ENCODE peak calls at places on chromosomes 12 and 14, in nine cellular contexts. U is neural crest cell, I is BE2C, A is osteoblast, Z is mucosa of descending colon, F is GM10248, P is chondrocyte, N is fibroblast of pulmonary artery, V is HFFc6. H is an unnamed sample.

GRCh38 chr12:57630891-57631433 is 2.0 kb downstream of the B4GALNT1 start:
- DNase-seq in U (no peak), I (no peak), A (peak), Z (no peak), F (no peak), P (no peak), N (no peak), V (no peak), H (no peak)

GRCh38 chr12:111318450-111318849 is 50.4 kb downstream of the PHETA1 start:
- DNase-seq in U (no peak), I (no peak), A (no peak), Z (no peak), F (no peak), P (no peak), N (no peak), V (no peak), H (no peak)

GRCh38 chr12:53051058-53051880 is 1.4 kb downstream of the TNS2 start:
- DNase-seq in U (no peak), I (no peak), A (peak), Z (peak), F (no peak), P (peak), N (peak), V (peak), H (peak)

GRCh38 chr14:66070542-66071319 is 415.4 kb upstream of the CCDC196 start:
- DNase-seq in U (peak), I (peak), A (no peak), Z (no peak), F (peak), P (no peak), N (peak), V (no peak), H (peak)

GRCh38 chr14:66038214-66038977 is 447.8 kb upstream of the CCDC196 start:
- DNase-seq in U (peak), I (no peak), A (no peak), Z (no peak), F (no peak), P (no peak), N (peak), V (no peak), H (peak)

GRCh38 chr12:114313910-114314309 is 92.0 kb downstream of the TBX5 start:
- DNase-seq in U (no peak), I (no peak), A (no peak), Z (no peak), F (no peak), P (no peak), N (no peak), V (no peak), H (no peak)

GRCh38 chr12:54301428-54302045 is 722 bp upstream of the NFE2 start:
- DNase-seq in U (no peak), I (no peak), A (peak), Z (no peak), F (no peak), P (peak), N (no peak), V (no peak), H (no peak)

GRCh38 chr14:100381386-100382105 is 58.4 kb downstream of the SLC25A47 start:
- DNase-seq in U (no peak), I (no peak), A (no peak), Z (no peak), F (no peak), P (no peak), N (no peak), V (no peak), H (no peak)

GRCh38 chr14:104870368-104871144 is 5.5 kb downstream of the CEP170B start:
- DNase-seq in U (no peak), I (peak), A (peak), Z (peak), F (no peak), P (no peak), N (no peak), V (no peak), H (no peak)

GRCh38 chr12:124543052-124543590 is 24.3 kb downstream of the NCOR2 start:
- DNase-seq in U (no peak), I (peak), A (peak), Z (no peak), F (no peak), P (peak), N (peak), V (no peak), H (no peak)

GRCh38 chr12:70609739-70610491 is 27.3 kb downstream of the PTPRB start:
- DNase-seq in U (peak), I (peak), A (peak), Z (peak), F (peak), P (no peak), N (peak), V (no peak), H (peak)

GRCh38 chr12:16350682-16351081 is 3.2 kb downstream of the MGST1 start:
- DNase-seq in U (no peak), I (no peak), A (no peak), Z (no peak), F (no peak), P (no peak), N (peak), V (peak), H (peak)

GRCh38 chr14:30403791-30404190 is 155.2 kb upstream of the G2E3 start:
- DNase-seq in U (no peak), I (no peak), A (no peak), Z (no peak), F (no peak), P (no peak), N (no peak), V (no peak), H (no peak)

GRCh38 chr12:64510687-64511086 is 58.8 kb downstream of the TBK1 start:
- DNase-seq in U (no peak), I (no peak), A (no peak), Z (no peak), F (no peak), P (no peak), N (no peak), V (no peak), H (no peak)

GRCh38 chr12:7123806-7124519 is 4.7 kb downstream of the RBP5 start:
- DNase-seq in U (no peak), I (no peak), A (no peak), Z (no peak), F (no peak), P (peak), N (no peak), V (no peak), H (no peak)

GRCh38 chr12:131112016-131112415 is 158.3 kb downstream of the ADGRD1 start:
- DNase-seq in U (no peak), I (no peak), A (peak), Z (no peak), F (no peak), P (no peak), N (no peak), V (no peak), H (no peak)

GRCh38 chr14:71588028-71588427 is 344.2 kb upstream of the RGS6 start:
- DNase-seq in U (no peak), I (no peak), A (peak), Z (no peak), F (no peak), P (no peak), N (peak), V (peak), H (peak)

DNA sequence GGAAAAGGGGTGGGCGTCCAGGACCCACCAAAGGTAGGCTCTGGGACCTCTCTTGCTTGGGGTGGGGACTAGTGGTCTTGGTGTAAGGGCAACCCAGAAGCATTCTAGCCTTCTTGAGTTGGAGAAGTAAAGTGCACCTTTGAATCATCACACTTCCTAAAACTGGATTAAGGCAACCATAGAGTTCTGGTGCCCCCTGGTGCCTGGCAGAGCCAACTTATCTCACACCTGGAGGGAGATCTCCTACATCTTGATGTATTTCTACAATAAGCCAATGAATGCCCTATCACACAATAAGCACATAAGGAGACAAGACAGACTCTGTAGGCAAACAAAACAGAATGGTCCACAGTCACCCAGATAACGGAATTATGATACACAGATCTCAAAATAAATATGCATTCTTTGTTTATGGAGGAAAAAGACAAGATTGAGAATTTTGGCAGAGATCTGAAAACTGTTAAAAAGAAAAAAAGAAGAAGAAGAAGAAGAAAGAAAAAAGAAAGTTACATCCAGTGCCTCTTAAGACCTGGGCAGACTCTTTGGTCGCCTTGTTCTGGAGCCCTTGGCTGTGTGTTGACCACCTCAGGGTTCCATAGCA is 95.9 kb upstream of the PPP2R5C start:
- DNase-seq in U (peak), I (peak), A (no peak), Z (no peak), F (peak), P (no peak), N (peak), V (peak), H (peak)
- TF ChIP-seq CTCF in U (peak), I (peak), A (peak), Z (no peak), F (peak), P (peak), N (peak), V (peak), H (peak)

GRCh38 chr12:67648306-67649164 is at the start of gene DYRK2:
- DNase-seq in U (peak), I (peak), A (peak), Z (peak), F (peak), P (no peak), N (peak), V (peak), H (peak)

GRCh38 chr12:67646775-67647174 is 1.8 kb upstream of the DYRK2 start:
- DNase-seq in U (no peak), I (no peak), A (no peak), Z (no peak), F (no peak), P (no peak), N (no peak), V (no peak), H (no peak)

GRCh38 chr12:67649165-67650126 is 901 bp downstream of the DYRK2 start:
- DNase-seq in U (peak), I (peak), A (peak), Z (peak), F (peak), P (no peak), N (no peak), V (no peak), H (no peak)

GRCh38 chr12:67647251-67647546 is 1.3 kb upstream of the DYRK2 start:
- DNase-seq in U (no peak), I (no peak), A (no peak), Z (no peak), F (no peak), P (no peak), N (no peak), V (no peak), H (no peak)

GRCh38 chr12:67647547-67648305 is 819 bp upstream of the DYRK2 start:
- DNase-seq in U (peak), I (peak), A (peak), Z (peak), F (peak), P (peak), N (peak), V (peak), H (peak)
- TF ChIP-seq CTCF in U (peak), I (peak), A (peak), Z (no peak), F (no peak), P (peak), N (peak), V (peak), H (peak)

GRCh38 chr14:91860238-91860637 is 7.1 kb downstream of the TC2N start:
- DNase-seq in U (no peak), I (no peak), A (no peak), Z (no peak), F (no peak), P (no peak), N (no peak), V (no peak), H (no peak)

GRCh38 chr14:91861091-91861490 is 6.2 kb downstream of the TC2N start:
- DNase-seq in U (no peak), I (no peak), A (no peak), Z (no peak), F (no peak), P (no peak), N (no peak), V (no peak), H (no peak)

GRCh38 chr14:91854327-91854934 is 12.9 kb downstream of the TC2N start:
- DNase-seq in U (no peak), I (no peak), A (no peak), Z (no peak), F (no peak), P (no peak), N (no peak), V (no peak), H (no peak)

GRCh38 chr14:91862417-91862816 is 4.9 kb downstream of the TC2N start:
- DNase-seq in U (no peak), I (no peak), A (no peak), Z (no peak), F (no peak), P (no peak), N (no peak), V (no peak), H (no peak)

DNA sequence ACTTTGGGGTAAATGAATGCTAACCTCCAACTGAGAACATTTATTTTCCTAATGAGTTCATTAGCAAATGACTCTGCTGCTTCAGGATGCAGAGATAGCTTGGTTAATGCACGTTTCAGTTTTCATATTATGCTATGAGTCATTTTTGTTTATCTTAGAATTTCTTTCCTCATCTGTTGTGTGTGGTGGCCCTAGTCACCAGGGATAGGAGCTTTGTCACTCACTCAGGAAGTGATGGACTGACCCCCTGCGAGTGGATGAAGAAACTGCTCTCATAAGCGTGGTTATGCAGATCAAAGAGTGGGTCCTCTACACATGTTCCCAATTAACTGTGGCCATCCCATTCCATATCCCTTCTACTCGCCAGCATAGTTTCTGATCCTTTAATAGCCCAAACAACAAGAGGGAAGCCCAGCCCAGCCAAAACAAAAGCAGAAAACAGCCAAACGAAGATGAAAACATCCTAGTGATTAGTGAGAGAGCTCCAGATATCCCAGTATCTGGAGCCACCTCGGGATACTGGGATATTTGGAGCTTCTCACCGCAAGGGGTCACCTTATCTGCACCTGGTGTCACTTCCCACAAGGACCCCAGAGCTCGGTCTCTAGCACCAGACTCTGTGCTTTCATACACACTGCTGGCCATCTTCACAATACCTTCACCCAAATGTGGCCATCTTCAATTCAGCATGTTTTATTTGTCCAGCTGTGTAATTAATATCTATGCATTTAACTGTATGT is 8.6 kb downstream of the TC2N start:
- DNase-seq in U (no peak), I (no peak), A (peak), Z (no peak), F (peak), P (no peak), N (peak), V (peak), H (peak)
- TF ChIP-seq CTCF in U (no peak), I (no peak), A (no peak), Z (no peak), F (peak), P (peak), N (no peak), V (no peak), H (no peak)

GRCh38 chr12:119301367-119301766 is 33.2 kb upstream of the CCDC60 start:
- DNase-seq in U (no peak), I (no peak), A (no peak), Z (no peak), F (no peak), P (no peak), N (no peak), V (no peak), H (no peak)
- TF ChIP-seq CTCF in U (no peak), I (no peak), A (no peak), Z (no peak), F (no peak), P (no peak), N (no peak), V (no peak), H (no peak)

DNA sequence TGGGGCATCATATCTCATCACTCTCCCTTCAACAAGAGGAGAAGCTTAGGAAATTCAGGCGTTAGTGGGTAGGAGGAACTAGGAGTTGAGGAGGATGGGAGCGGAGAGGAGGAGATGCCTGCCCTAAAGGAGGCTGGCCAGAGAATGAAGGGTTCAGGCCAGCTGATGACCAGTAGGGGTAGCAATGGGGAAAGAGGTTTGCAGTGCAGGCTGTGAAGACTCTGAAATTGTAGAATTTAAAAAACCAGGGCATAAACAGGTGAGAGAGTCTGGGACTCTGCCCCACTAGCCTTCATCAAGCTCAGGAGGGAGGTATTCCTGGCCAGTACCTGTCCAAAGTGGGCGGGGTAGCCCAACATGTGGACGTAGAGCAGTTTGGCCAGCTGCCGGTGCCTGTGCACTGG is 807 bp downstream of the AP1G2 start:
- DNase-seq in U (no peak), I (no peak), A (peak), Z (no peak), F (no peak), P (no peak), N (peak), V (peak), H (peak)
- TF ChIP-seq CTCF in U (peak), I (peak), A (peak), Z (no peak), F (peak), P (peak), N (peak), V (peak), H (no peak)

DNA sequence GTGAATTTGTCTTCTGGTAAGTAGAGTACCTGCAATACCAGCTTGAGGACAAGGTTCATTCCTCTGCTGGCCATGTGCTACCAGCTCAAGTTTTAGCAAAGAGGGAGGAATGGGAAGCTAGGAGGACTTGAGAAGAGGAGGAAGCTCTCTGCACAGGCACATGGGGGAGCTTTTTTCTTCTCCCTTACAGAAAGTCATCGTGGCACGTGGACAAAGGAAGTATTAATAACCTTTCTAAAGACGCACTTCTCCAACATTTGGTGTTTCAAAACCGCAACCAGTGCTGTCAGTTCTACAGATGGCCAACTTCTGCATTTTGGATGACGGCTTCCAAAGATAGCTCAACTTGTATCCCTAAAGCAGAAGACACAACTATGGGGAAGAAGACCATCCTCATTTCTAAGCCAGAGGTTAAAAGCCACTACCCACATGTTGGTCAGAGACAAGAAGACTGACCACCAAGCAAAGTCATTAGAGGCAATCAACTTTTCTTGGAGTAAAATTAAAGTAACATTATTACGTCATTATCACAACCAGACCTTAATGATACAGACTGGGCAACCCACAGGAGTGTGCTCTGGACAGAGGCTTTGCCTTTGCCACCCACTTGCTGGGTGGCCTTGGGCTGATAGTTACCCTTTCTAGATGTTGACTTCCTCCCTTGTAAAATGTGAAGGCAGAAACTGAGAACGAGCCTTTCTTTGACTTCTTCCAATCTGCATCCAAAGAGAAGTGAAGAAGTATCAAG is 12.3 kb upstream of the TMED10 start:
- DNase-seq in U (no peak), I (no peak), A (no peak), Z (no peak), F (no peak), P (no peak), N (no peak), V (no peak), H (no peak)
- TF ChIP-seq CTCF in U (no peak), I (no peak), A (no peak), Z (no peak), F (no peak), P (no peak), N (no peak), V (no peak), H (no peak)

GRCh38 chr14:24315807-24316596 is 4.7 kb downstream of the LTB4R start:
- DNase-seq in U (no peak), I (peak), A (peak), Z (peak), F (no peak), P (no peak), N (no peak), V (no peak), H (no peak)
- TF ChIP-seq CTCF in U (no peak), I (no peak), A (no peak), Z (peak), F (no peak), P (no peak), N (no peak), V (no peak), H (no peak)

GRCh38 chr14:92534863-92535654 is 21.5 kb downstream of the RIN3 start:
- DNase-seq in U (no peak), I (no peak), A (no peak), Z (peak), F (no peak), P (no peak), N (no peak), V (no peak), H (no peak)

GRCh38 chr14:92539875-92540274 is 26.3 kb downstream of the RIN3 start:
- DNase-seq in U (no peak), I (no peak), A (no peak), Z (peak), F (no peak), P (no peak), N (peak), V (no peak), H (no peak)

GRCh38 chr14:92539419-92539818 is 25.8 kb downstream of the RIN3 start:
- DNase-seq in U (no peak), I (no peak), A (no peak), Z (peak), F (no peak), P (no peak), N (no peak), V (no peak), H (no peak)

GRCh38 chr14:92540472-92541048 is 27.0 kb downstream of the RIN3 start:
- DNase-seq in U (no peak), I (no peak), A (peak), Z (peak), F (no peak), P (no peak), N (peak), V (peak), H (peak)

DNA sequence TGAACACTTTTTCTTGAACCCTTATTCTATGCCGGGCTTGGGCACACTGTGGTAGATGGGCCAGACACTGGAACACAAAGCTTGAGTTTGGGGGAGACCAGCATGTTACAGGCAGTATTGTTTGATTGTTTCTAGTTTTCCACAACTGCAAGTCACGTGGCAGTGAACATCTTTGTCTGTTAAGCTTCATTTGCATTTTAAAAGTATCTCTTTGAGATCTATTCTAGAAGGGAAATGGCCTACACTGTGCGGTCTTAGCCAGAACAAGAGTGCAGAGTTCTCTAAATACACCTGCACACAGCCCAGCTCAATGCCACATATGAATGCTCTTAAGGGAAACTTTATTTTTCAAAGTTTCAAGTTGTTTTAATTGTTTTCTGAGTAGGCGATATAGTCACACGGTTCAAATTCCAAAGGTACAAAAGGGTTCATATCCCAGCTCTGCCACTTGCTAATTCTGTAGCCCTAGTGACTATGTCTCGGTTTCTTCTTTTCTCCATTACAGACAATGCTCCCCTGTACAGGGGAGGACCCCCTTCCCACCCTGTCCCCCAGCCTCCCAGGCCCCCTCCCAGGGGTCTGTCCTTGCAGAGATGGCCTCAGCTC is 24.9 kb downstream of the RIN3 start:
- DNase-seq in U (no peak), I (no peak), A (no peak), Z (no peak), F (peak), P (no peak), N (no peak), V (no peak), H (no peak)
- TF ChIP-seq CTCF in U (no peak), I (no peak), A (no peak), Z (no peak), F (no peak), P (no peak), N (no peak), V (no peak), H (no peak)

H was measured in epithelial cell of esophagus.